ENCODE peak calls at places on chromosome 22, in five cellular contexts. One of them, this sample, is unnamed.

GRCh38 chr22:30752771-30753170 is 58.1 kb downstream of the OSBP2 start:
- DNase-seq in A549: no peak
- DNase-seq in upper lobe of right lung: no peak
- DNase-seq in PC-3: no peak
- DNase-seq in mesothelial cell of epicardium: no peak
- DNase-seq in this sample: no peak

GRCh38 chr22:21797444-21798221 is 62.0 kb upstream of the YPEL1 start:
- DNase-seq in A549: no peak
- DNase-seq in upper lobe of right lung: no peak
- DNase-seq in PC-3: no peak
- DNase-seq in mesothelial cell of epicardium: no peak
- DNase-seq in this sample: no peak

GRCh38 chr22:47059076-47059475 is 296.6 kb downstream of the TBC1D22A start:
- DNase-seq in A549: no peak
- DNase-seq in upper lobe of right lung: peak; percentile 51
- DNase-seq in PC-3: no peak
- DNase-seq in mesothelial cell of epicardium: no peak
- DNase-seq in this sample: no peak

GRCh38 chr22:48740731-48741405 is 1086.8 kb downstream of the BRD1 start:
- DNase-seq in A549: no peak
- DNase-seq in upper lobe of right lung: no peak
- DNase-seq in PC-3: no peak
- DNase-seq in mesothelial cell of epicardium: no peak
- DNase-seq in this sample: no peak

GRCh38 chr22:32475428-32476010 is 908 bp downstream of the FBXO7 start:
- DNase-seq in A549: peak; percentile 33
- DNase-seq in upper lobe of right lung: no peak
- DNase-seq in PC-3: peak; percentile 33
- DNase-seq in mesothelial cell of epicardium: no peak
- DNase-seq in this sample: no peak

GRCh38 chr22:32823024-32823730 is 21.7 kb downstream of the TIMP3 start:
- DNase-seq in A549: peak; percentile 64
- DNase-seq in upper lobe of right lung: no peak
- DNase-seq in PC-3: peak; percentile 29
- DNase-seq in mesothelial cell of epicardium: no peak
- DNase-seq in this sample: no peak

GRCh38 chr22:27502327-27502726 is 299.2 kb downstream of the MN1 start:
- DNase-seq in A549: no peak
- DNase-seq in upper lobe of right lung: no peak
- DNase-seq in PC-3: no peak
- DNase-seq in mesothelial cell of epicardium: no peak
- DNase-seq in this sample: no peak

GRCh38 chr22:27173530-27173929 is 516.1 kb downstream of the MIAT start:
- DNase-seq in A549: no peak
- DNase-seq in upper lobe of right lung: no peak
- DNase-seq in PC-3: no peak
- DNase-seq in mesothelial cell of epicardium: no peak
- DNase-seq in this sample: no peak

GRCh38 chr22:48832592-48832991 is 995.1 kb downstream of the BRD1 start:
- DNase-seq in A549: no peak
- DNase-seq in upper lobe of right lung: no peak
- DNase-seq in PC-3: no peak
- DNase-seq in mesothelial cell of epicardium: no peak
- DNase-seq in this sample: no peak

GRCh38 chr22:17368727-17369552 is at the start of gene CECR2:
- DNase-seq in A549: peak; percentile 21
- DNase-seq in upper lobe of right lung: peak; percentile 86
- DNase-seq in PC-3: no peak
- DNase-seq in mesothelial cell of epicardium: peak; percentile 46
- DNase-seq in this sample: peak; percentile 51

GRCh38 chr22:48758021-48758561 is 1069.6 kb downstream of the BRD1 start:
- DNase-seq in A549: no peak
- DNase-seq in upper lobe of right lung: peak; percentile 37
- DNase-seq in PC-3: no peak
- DNase-seq in mesothelial cell of epicardium: peak; percentile 6
- DNase-seq in this sample: no peak

GRCh38 chr22:31584804-31585160 is 77.2 kb downstream of the PISD start:
- DNase-seq in A549: no peak
- DNase-seq in upper lobe of right lung: no peak
- DNase-seq in PC-3: no peak
- DNase-seq in mesothelial cell of epicardium: no peak
- DNase-seq in this sample: no peak

GRCh38 chr22:50338042-50338573 is 5.0 kb upstream of the PPP6R2 start:
- DNase-seq in A549: no peak
- DNase-seq in upper lobe of right lung: no peak
- DNase-seq in PC-3: no peak
- DNase-seq in mesothelial cell of epicardium: no peak
- DNase-seq in this sample: no peak
- TF ChIP-seq CTCF in A549: no peak
- TF ChIP-seq CTCF in upper lobe of right lung: no peak
- TF ChIP-seq CTCF in PC-3: no peak
- TF ChIP-seq CTCF in mesothelial cell of epicardium: no peak
- TF ChIP-seq CTCF in this sample: no peak

GRCh38 chr22:39215430-39216142 is 29.2 kb downstream of the PDGFB start:
- DNase-seq in A549: peak; percentile 27
- DNase-seq in upper lobe of right lung: peak; percentile 49
- DNase-seq in PC-3: no peak
- DNase-seq in mesothelial cell of epicardium: no peak
- DNase-seq in this sample: no peak
- TF ChIP-seq CTCF in A549: peak; percentile 15
- TF ChIP-seq CTCF in upper lobe of right lung: peak; percentile 35
- TF ChIP-seq CTCF in PC-3: peak; percentile 47
- TF ChIP-seq CTCF in mesothelial cell of epicardium: peak; percentile 18
- TF ChIP-seq CTCF in this sample: peak; percentile 10

DNA sequence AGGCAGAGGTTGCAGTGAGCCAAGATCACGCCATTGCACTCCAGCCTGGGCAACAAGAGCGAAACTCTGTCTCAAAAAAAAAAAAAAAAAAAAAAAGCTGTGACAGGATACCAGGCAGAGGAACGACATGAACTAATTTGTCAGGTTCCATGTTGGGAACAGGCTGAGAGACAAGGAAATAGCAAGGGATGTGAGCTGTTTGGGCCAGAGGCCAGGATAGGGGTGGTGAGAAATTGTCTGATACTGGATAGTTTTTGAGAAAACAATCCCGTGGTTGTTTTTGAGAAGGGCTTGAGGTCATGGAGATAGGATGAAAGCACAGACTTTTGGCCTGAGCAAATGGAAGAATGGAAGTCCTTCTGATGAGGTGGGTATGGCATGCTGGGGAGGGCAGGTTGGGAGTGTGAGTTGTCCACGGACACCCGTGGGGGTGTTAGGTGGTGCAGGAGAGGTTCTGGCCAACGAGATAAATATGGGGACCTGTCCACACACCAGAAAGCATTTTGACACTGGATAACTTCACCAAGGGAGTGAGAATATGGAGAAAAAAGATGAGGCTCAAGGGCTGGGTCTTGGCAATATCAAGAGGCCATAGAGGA is 13.7 kb downstream of the PIWIL3 start:
- DNase-seq in A549: no peak
- DNase-seq in upper lobe of right lung: no peak
- DNase-seq in PC-3: no peak
- DNase-seq in mesothelial cell of epicardium: no peak
- DNase-seq in this sample: no peak
- TF ChIP-seq CTCF in A549: no peak
- TF ChIP-seq CTCF in upper lobe of right lung: no peak
- TF ChIP-seq CTCF in PC-3: no peak
- TF ChIP-seq CTCF in mesothelial cell of epicardium: no peak
- TF ChIP-seq CTCF in this sample: no peak

DNA sequence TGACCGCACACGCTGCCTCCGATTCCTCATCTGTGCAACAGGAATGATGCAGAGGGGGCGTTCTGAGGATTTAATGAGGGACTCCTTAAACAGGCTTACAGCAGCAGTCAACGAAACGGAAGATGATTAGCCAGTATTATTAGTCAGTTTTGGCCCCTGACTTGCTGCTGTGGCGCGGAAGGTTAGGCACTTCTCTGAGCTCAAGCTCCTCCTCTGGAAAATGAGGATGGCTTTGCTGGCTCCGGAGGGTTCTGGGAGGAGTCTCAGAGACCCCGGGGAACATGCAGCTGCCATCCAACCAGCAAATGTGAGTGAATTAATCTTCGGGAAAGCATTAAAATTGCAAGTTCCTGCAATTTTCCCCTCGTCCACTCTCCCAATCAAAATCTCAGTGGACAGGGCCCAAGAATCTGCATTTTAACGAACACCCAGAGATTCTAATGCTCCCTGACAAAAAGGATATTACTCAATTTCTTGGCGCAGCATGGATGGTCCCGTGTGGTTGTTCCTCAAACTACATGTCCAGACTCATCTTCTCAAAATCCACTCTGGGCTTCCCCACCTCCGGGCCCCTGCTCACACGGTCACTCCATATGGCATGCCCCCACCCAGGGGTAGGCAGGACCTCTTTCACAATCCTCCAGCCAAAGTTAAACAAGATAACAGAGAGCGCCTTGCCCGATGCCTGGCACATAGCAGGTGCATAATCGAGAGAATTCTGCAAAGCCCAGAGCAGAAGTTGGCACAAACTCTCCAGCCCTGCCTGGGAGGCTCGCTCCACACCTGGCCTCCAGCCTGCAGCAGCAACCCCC is 6.4 kb downstream of the ELFN2 start:
- DNase-seq in A549: no peak
- DNase-seq in upper lobe of right lung: no peak
- DNase-seq in PC-3: no peak
- DNase-seq in mesothelial cell of epicardium: no peak
- DNase-seq in this sample: no peak
- TF ChIP-seq CTCF in A549: no peak
- TF ChIP-seq CTCF in upper lobe of right lung: no peak
- TF ChIP-seq CTCF in PC-3: no peak
- TF ChIP-seq CTCF in mesothelial cell of epicardium: peak; percentile 12
- TF ChIP-seq CTCF in this sample: no peak

DNA sequence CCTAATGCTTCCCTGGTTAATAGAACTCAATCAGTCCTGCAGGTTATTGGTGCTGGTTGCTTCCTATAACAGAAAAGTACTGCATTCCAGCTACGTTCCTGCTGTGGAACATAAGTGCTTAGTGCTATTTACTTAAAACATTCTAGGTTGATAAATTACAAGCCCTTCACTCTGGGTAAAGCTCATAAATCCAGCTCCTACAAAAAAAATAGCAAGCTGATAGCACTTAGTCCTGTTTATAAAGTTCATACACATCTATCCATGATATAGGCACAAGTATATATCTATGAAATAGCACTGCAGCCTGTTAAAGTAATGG is 26.7 kb downstream of the NF2 start:
- DNase-seq in A549: no peak
- DNase-seq in upper lobe of right lung: no peak
- DNase-seq in PC-3: no peak
- DNase-seq in mesothelial cell of epicardium: no peak
- DNase-seq in this sample: no peak
- TF ChIP-seq CTCF in A549: no peak
- TF ChIP-seq CTCF in upper lobe of right lung: no peak
- TF ChIP-seq CTCF in PC-3: no peak
- TF ChIP-seq CTCF in mesothelial cell of epicardium: no peak
- TF ChIP-seq CTCF in this sample: no peak

DNA sequence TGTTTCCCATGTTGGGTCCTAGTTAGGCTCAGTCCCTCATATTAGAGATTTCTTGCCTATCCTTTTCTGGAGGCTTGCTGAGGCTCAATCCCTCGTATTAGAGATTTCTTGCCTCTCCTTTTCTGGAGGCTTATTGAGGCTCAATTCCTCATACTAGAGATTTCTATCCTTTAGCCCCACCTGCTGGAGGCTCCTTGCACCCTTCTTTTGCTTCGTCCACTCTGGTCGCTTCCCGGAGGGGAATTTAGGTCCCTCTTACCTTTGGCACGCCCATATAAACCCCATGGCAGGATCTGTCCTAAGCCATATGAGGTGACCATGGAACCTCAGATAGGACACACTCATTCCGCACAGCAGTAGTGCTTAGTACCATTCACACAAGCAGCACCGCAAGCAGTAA is 15.9 kb downstream of the CYP2D6 start:
- DNase-seq in A549: peak; percentile 34
- DNase-seq in upper lobe of right lung: no peak
- DNase-seq in PC-3: peak; percentile 5
- DNase-seq in mesothelial cell of epicardium: no peak
- DNase-seq in this sample: no peak
- TF ChIP-seq CTCF in A549: peak; percentile 12
- TF ChIP-seq CTCF in upper lobe of right lung: peak; percentile 38
- TF ChIP-seq CTCF in PC-3: no peak
- TF ChIP-seq CTCF in mesothelial cell of epicardium: no peak
- TF ChIP-seq CTCF in this sample: peak; percentile 38

DNA sequence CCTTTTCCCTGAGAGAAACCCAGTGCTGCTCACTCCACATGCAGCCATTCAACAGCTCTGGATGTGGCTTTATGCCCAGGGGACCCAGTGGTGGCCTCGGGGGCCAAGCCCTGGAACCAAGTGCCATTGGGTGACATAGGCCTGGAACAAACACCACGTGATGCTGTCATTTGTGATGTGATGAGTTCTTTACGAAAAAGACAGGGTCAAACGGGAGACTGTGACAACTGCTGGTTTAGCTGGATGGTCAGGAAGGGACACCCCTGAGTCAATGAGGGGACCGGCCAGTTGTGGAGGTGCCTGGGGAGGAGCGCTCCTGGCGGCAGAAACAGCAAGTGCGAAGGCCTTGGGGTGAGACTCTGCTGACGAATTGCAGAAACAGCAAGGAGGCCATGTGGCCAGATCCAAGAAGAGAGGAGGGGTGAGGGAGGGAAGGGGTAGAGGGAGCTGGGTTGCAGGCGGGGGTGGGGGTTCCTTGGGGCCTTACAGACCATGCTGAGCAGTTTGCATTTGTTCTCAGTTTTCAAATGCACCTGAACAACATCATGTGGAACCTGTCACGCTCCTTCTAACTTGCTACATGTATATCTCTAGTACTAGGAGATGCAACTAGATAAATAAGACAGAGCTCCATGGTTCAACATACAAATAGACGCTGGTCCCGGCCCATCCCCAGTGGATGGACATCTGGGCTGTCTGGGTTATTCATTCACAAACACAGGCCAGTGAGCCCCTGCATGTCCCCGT is 56.1 kb downstream of the IGLL5 start:
- DNase-seq in A549: no peak
- DNase-seq in upper lobe of right lung: peak; percentile 40
- DNase-seq in PC-3: no peak
- DNase-seq in mesothelial cell of epicardium: peak; percentile 2
- DNase-seq in this sample: no peak
- TF ChIP-seq CTCF in A549: no peak
- TF ChIP-seq CTCF in upper lobe of right lung: no peak
- TF ChIP-seq CTCF in PC-3: no peak
- TF ChIP-seq CTCF in mesothelial cell of epicardium: no peak
- TF ChIP-seq CTCF in this sample: no peak

GRCh38 chr22:19146215-19146968 is 1.9 kb upstream of the ESS2 start:
- DNase-seq in A549: no peak
- DNase-seq in upper lobe of right lung: peak; percentile 44
- DNase-seq in PC-3: no peak
- DNase-seq in mesothelial cell of epicardium: no peak
- DNase-seq in this sample: no peak
- TF ChIP-seq CTCF in A549: no peak
- TF ChIP-seq CTCF in upper lobe of right lung: no peak
- TF ChIP-seq CTCF in PC-3: no peak
- TF ChIP-seq CTCF in mesothelial cell of epicardium: no peak
- TF ChIP-seq CTCF in this sample: no peak

This sample was measured in D721Med.